ENCODE peak calls at places on chromosomes 12 and 14, in five cellular contexts. I is A549, A is GM12878, U is IMR-90, O is K562. G is an unnamed sample.

GRCh38 chr14:68464716-68465115 is 328.2 kb downstream of the ZFP36L1 start:
- DNase-seq in U (peak), A (no peak), O (no peak), I (peak), G (no peak)

GRCh38 chr12:121996050-121996944 is 25.4 kb upstream of the BCL7A start:
- DNase-seq in I (no peak), A (no peak), U (peak), O (peak), G (peak)

GRCh38 chr12:22048351-22049041 is 2.5 kb downstream of the CMAS start:
- DNase-seq in I (no peak), A (no peak), U (no peak), O (peak), G (no peak)

GRCh38 chr14:51873221-51873893 is 12.9 kb downstream of the GNG2 start:
- DNase-seq in U (peak), O (no peak), A (peak), I (peak), G (no peak)

GRCh38 chr12:112837629-112838191 is 46.2 kb downstream of the RPH3A start:
- DNase-seq in O (no peak), A (no peak), I (peak), U (peak), G (peak)

GRCh38 chr14:98974113-98974512 is 297.9 kb downstream of the BCL11B start:
- DNase-seq in I (no peak), O (no peak), U (no peak), A (no peak), G (no peak)

GRCh38 chr12:51391047-51391837 is at the start of gene GALNT6:
- DNase-seq in I (no peak), O (peak), U (no peak), A (no peak), G (no peak)

GRCh38 chr14:68672609-68673285 is 120.1 kb downstream of the ZFP36L1 start:
- DNase-seq in A (no peak), I (no peak), U (no peak), O (no peak), G (peak)

GRCh38 chr12:56040963-56041578 is 647 bp upstream of the RPS26 start:
- DNase-seq in A (no peak), U (no peak), I (no peak), O (no peak), G (no peak)

GRCh38 chr12:27639265-27639664 is 57.0 kb upstream of the REP15 start:
- DNase-seq in U (no peak), I (no peak), A (no peak), O (no peak), G (peak)

GRCh38 chr14:70635971-70636595 is 5.6 kb upstream of the TTC9 start:
- DNase-seq in U (no peak), A (no peak), O (no peak), I (peak), G (peak)

GRCh38 chr12:51238037-51238509 is 553 bp upstream of the DAZAP2 start:
- DNase-seq in A (no peak), U (no peak), O (no peak), I (no peak), G (no peak)

GRCh38 chr14:100587763-100588411 is 670 bp upstream of the BEGAIN start:
- DNase-seq in U (no peak), A (no peak), O (no peak), I (no peak), G (no peak)

GRCh38 chr12:82672811-82673495 is 13.8 kb upstream of the TMTC2 start:
- DNase-seq in O (no peak), U (no peak), I (no peak), A (no peak), G (no peak)

GRCh38 chr12:40127408-40127807 is 21.5 kb upstream of the SLC2A13 start:
- DNase-seq in U (no peak), A (no peak), O (no peak), I (no peak), G (no peak)

GRCh38 chr14:65414961-65415589 is 2.5 kb downstream of the FUT8 start:
- DNase-seq in U (peak), A (no peak), O (no peak), I (peak), G (peak)

GRCh38 chr12:115419145-115419646 is 735.2 kb upstream of the TBX3 start:
- DNase-seq in O (no peak), U (no peak), I (no peak), A (no peak), G (peak)

GRCh38 chr12:22374499-22374898 is 40.0 kb upstream of the ST8SIA1 start:
- DNase-seq in A (no peak), O (no peak), I (no peak), U (no peak), G (no peak)

GRCh38 chr12:49750027-49750977 is 8.9 kb downstream of the TMBIM6 start:
- DNase-seq in O (no peak), U (peak), A (peak), I (peak), G (peak)

GRCh38 chr14:69650948-69651369 is 39.6 kb downstream of the SUSD6 start:
- DNase-seq in I (no peak), U (no peak), O (no peak), A (no peak), G (no peak)

GRCh38 chr12:14066021-14066420 is 84.6 kb upstream of the GRIN2B start:
- DNase-seq in I (no peak), U (no peak), A (no peak), O (no peak), G (no peak)

GRCh38 chr14:100531591-100532121 is 55.6 kb downstream of the BEGAIN start:
- DNase-seq in U (no peak), O (no peak), I (no peak), A (no peak), G (no peak)

GRCh38 chr12:53172352-53172751 is 8.2 kb upstream of the ZNF740 start:
- DNase-seq in I (no peak), A (no peak), U (peak), O (peak), G (no peak)

GRCh38 chr12:70722584-70723343 is 85.5 kb upstream of the PTPRB start:
- DNase-seq in O (no peak), I (no peak), U (no peak), A (no peak), G (no peak)

GRCh38 chr12:121797937-121798801 is 4.7 kb upstream of the RHOF start:
- DNase-seq in I (peak), O (no peak), U (peak), A (no peak), G (no peak)

GRCh38 chr14:99589031-99589441 is 15.0 kb downstream of the CCDC85C start:
- DNase-seq in U (no peak), A (no peak), O (no peak), I (no peak), G (no peak)

GRCh38 chr14:84403585-84403984 is 1126.4 kb upstream of the FLRT2 start:
- DNase-seq in O (no peak), U (no peak), A (no peak), I (no peak), G (no peak)

GRCh38 chr12:116432321-116432750 is 126.8 kb upstream of the MAP1LC3B2 start:
- DNase-seq in U (peak), A (no peak), O (no peak), I (no peak), G (no peak)
- TF ChIP-seq BHLHE40 in U (no peak), A (no peak), O (no peak), I (no peak), G (no peak)

GRCh38 chr12:69059465-69060457 is 126.8 kb upstream of the CPM start:
- DNase-seq in A (no peak), O (no peak), U (peak), I (peak), G (no peak)
- TF ChIP-seq SMC3 in A (no peak), O (no peak), U (no peak), I (no peak), G (no peak)

DNA sequence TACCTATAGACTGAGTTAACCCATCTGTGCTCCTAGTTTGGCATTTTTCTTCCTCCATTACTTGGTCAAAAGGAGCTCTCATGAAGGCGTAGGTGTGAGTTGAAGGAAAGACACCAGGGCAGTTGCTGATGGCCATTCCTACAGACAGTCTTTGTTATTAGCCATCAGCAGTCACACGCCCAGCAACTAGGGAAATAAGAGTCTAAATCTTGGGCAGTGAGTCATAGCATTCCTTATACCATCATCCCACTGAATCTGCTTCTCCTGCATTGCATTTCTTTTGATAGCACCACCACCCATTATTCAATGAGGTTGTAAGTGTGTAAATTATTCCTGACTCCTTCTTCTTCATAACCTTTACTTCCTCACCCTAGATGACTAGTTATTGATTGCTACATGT is 150.9 kb upstream of the IGF1 start:
- DNase-seq in A (no peak), O (no peak), I (peak), U (peak), G (no peak)
- TF ChIP-seq BHLHE40 in A (no peak), O (no peak), I (no peak), U (peak), G (no peak)

GRCh38 chr14:42190744-42191143 is 584.1 kb downstream of the LRFN5 start:
- DNase-seq in I (no peak), U (no peak), O (no peak), A (no peak), G (no peak)
- TF ChIP-seq SMC3 in I (no peak), U (no peak), O (no peak), A (no peak), G (no peak)

DNA sequence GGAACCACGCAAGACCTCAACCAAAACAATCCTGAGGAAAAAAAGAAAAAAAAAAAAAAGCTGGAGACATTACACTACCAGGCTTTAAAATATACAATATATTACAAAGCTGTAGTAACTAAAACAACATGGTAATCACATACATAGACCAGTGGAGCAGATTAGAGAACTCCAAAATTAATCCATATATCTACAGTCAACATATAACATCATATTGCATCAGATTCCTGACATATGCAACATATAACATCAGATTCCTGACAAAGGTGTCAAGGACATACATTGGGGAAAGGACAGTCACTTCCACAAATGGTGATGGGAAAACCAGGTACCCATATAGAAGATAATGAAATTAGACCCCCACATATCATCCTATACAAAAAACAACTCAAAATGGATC is 145.8 kb downstream of the BTG1 start:
- DNase-seq in O (no peak), U (no peak), A (no peak), I (no peak), G (no peak)
- TF ChIP-seq BHLHE40 in O (no peak), U (no peak), A (no peak), I (no peak), G (no peak)

GRCh38 chr12:131116437-131117117 is 162.9 kb downstream of the ADGRD1 start:
- DNase-seq in I (peak), A (no peak), O (no peak), U (no peak), G (no peak)
- TF ChIP-seq SMC3 in I (peak), A (no peak), O (no peak), U (no peak), G (no peak)

DNA sequence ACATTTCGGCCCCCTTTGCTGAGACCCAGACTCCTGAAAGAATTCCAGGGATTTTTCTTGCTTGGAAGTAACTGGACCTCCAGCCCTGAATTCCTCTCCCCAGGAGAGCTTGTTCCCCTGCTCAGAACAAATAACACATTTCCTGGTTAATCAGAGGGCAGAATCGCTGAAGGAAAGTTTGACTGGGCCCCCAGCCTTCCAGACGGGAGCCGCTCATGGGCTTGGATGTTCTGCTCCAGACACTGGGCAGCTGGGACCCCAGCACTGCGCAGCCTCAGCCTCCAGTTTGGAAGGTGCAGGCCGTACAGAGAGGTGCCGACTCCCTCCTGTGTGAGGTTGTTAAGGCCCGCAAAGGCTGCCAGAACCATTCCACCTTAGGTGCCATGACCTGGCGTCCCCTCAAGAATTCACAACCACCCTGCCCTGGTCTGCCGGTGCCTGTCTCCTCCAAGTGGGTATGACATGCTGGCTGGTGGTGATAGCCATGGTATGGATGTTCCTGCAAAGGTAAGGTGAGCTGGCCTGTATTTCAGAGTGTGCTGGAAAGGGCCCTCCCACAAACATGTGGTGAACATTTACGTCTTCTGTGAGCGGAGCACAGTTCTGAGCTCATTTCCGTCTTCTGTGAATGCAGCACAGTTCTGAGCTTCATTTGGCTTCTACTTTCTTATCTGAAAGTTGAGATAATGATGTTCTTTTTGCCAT is 5.1 kb upstream of the LTBP2 start:
- DNase-seq in O (no peak), I (peak), U (no peak), A (no peak), G (no peak)
- TF ChIP-seq BHLHE40 in O (no peak), I (no peak), U (no peak), A (no peak), G (no peak)

GRCh38 chr14:50085570-50086315 is 30.6 kb downstream of the VCPKMT start:
- DNase-seq in U (peak), O (no peak), I (no peak), A (peak), G (no peak)
- TF ChIP-seq SMC3 in U (no peak), O (no peak), I (no peak), A (no peak), G (no peak)

GRCh38 chr12:24919346-24920001 is 29.4 kb downstream of the BCAT1 start:
- DNase-seq in O (no peak), A (no peak), U (no peak), I (no peak), G (no peak)

GRCh38 chr12:24915501-24915900 is 33.4 kb downstream of the BCAT1 start:
- DNase-seq in U (no peak), A (no peak), I (no peak), O (no peak), G (no peak)

GRCh38 chr12:24921251-24922038 is 27.5 kb downstream of the BCAT1 start:
- DNase-seq in U (peak), A (no peak), I (no peak), O (no peak), G (peak)

GRCh38 chr12:24920141-24920540 is 28.8 kb downstream of the BCAT1 start:
- DNase-seq in A (no peak), I (no peak), O (no peak), U (no peak), G (no peak)

DNA sequence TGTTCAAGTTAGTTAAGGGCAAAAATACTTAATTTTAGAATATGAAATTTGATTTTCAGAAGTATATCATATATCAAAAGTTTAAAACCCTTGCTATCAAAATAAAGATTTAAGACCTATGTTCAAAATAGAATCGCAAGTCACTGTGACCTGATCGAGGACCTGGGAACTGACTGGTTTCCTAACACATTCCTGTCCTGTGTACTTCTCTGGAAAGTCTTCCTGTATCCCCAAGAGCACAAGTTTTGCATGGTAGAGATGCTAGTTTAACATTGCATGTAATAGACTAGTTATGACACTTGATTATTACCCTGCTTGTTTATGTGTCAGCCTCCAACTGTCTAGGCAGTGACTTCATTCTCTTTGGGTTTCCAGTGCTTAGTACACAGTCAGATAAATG is 30.3 kb downstream of the BCAT1 start:
- DNase-seq in U (peak), O (no peak), I (no peak), A (no peak), G (no peak)
- TF ChIP-seq BHLHE40 in U (no peak), O (no peak), I (no peak), A (no peak), G (no peak)

GRCh38 chr14:103390605-103391004 is 5.4 kb downstream of the MARK3 start:
- DNase-seq in O (no peak), A (no peak), I (no peak), U (no peak), G (no peak)

GRCh38 chr14:103392106-103392505 is 6.9 kb downstream of the MARK3 start:
- DNase-seq in U (no peak), I (no peak), O (no peak), A (no peak), G (no peak)

GRCh38 chr14:103392572-103392971 is 7.4 kb downstream of the MARK3 start:
- DNase-seq in I (no peak), U (no peak), O (no peak), A (no peak), G (no peak)

GRCh38 chr14:103393078-103393477 is 7.9 kb downstream of the MARK3 start:
- DNase-seq in O (no peak), I (no peak), U (no peak), A (no peak), G (no peak)

DNA sequence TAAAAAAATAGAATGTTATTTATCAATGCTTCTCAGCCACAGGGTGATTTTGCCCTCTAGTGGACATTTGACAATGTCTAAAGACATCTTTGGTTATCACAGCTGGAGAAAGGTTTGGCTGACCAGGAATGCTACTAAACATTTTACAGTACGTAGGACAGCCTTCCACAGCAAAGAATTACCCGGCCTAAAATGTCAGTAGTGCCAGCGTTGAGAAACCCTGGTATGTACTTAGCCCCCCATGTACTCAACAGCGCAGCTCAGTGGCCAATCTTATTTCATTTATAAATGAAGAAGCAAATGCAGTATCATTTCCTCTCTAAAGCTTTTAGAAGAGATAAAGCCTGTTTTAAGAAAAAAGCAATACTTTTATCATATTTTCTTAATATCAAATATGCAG is 5.8 kb downstream of the MARK3 start:
- DNase-seq in U (peak), I (peak), O (no peak), A (no peak), G (peak)
- TF ChIP-seq SMC3 in U (no peak), I (peak), O (peak), A (peak), G (peak)

G was measured in HepG2.